ENCODE peak calls at places on chromosomes 2 and 18, in four cellular contexts. Y, T, S and A are unnamed samples.
A peak's percentile ranks its signal among the peaks of the same experiment; 100 is the strongest.

GRCh38 chr18:37532917-37533316 is 32.7 kb downstream of the CELF4 start:
- DNase-seq in Y (no peak), T (no peak), S (no peak), A (no peak)

GRCh38 chr2:44747794-44748193 is 193.7 kb upstream of the SIX3 start:
- DNase-seq in Y (no peak), T (no peak), S (no peak), A (no peak)

GRCh38 chr2:27369471-27370025 is 590 bp downstream of the EIF2B4 start:
- DNase-seq in Y (no peak), T (no peak), S (no peak), A (no peak)

GRCh38 chr18:34971313-34971712 is 69.9 kb upstream of the MAPRE2 start:
- DNase-seq in Y (no peak), T (no peak), S (no peak), A (no peak)

GRCh38 chr18:46050268-46050667 is 21.8 kb downstream of the PSTPIP2 start:
- DNase-seq in Y (no peak), T (no peak), S (no peak), A (no peak)

GRCh38 chr2:233209117-233209977 is 42.1 kb upstream of the ATG16L1 start:
- DNase-seq in Y (no peak), T (no peak), S (no peak), A (no peak)

GRCh38 chr2:70508711-70509462 is 44.7 kb downstream of the TGFA start:
- DNase-seq in Y (no peak), T (no peak), S (no peak), A (no peak)

GRCh38 chr2:207046642-207047213 is 107.4 kb downstream of the CPO start:
- DNase-seq in Y (no peak), T (peak; percentile 12), S (no peak), A (no peak)

GRCh38 chr2:173307287-173307686 is 47.4 kb upstream of the CDCA7 start:
- DNase-seq in Y (no peak), T (peak; percentile 66), S (no peak), A (no peak)

GRCh38 chr18:36461551-36461987 is 164.1 kb downstream of the FHOD3 start:
- DNase-seq in Y (no peak), T (no peak), S (no peak), A (no peak)

GRCh38 chr18:20971886-20972267 is 139.7 kb downstream of the ROCK1 start:
- DNase-seq in Y (no peak), T (peak; percentile 9), S (no peak), A (peak; percentile 31)

DNA sequence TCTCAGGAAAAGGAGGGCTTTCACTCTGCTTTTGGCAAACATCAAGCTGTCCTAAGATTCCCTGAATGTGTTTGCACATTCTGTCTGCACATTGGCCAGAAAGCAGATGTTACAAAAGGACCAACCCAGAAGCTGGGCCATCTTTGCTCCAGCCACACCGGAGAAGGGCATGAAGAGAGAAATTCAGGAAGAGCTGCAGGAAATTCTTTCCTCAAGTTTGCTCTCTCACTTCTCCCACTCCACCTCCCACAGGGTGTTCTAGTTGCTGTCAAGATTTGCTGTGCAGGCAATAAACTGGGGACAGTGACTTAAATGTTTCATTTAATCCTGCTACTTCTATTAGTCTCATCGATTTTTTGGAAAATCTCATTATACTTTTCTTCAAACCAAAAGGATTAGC is 137.7 kb upstream of the UNC80 start:
- DNase-seq in Y (no peak), T (no peak), S (no peak), A (no peak)
- TF ChIP-seq CTCF in Y (no peak), T (no peak), S (no peak), A (no peak)

DNA sequence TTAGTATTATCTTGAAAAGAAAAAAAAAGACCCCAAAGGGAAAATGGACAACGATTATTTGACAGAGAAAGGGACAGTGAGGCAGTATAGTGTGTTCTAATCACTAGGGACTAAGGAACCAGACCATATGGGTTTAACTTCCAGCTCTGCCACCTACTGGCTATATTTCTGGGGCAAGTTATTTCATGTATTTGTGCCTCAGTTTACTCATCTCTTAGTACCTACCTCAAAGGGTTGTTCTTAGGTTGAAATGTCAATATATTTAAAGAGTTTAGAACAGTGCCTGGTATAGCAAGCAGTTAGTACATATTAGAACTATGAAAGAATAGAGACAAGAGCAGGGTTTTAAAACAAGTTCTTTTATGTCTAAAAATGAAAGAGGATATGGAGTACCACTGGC is 42.7 kb downstream of the PRKD3 start:
- DNase-seq in Y (no peak), T (no peak), S (no peak), A (no peak)
- TF ChIP-seq CTCF in Y (no peak), T (no peak), S (no peak), A (no peak)

GRCh38 chr18:59900222-59901128 is 679 bp downstream of the PMAIP1 start:
- DNase-seq in Y (peak; percentile 16), T (peak; percentile 72), S (peak; percentile 36), A (peak; percentile 28)

GRCh38 chr18:59898093-59898492 is 1.7 kb upstream of the PMAIP1 start:
- DNase-seq in Y (no peak), T (no peak), S (no peak), A (no peak)

GRCh38 chr18:59898609-59899297 is 1.0 kb upstream of the PMAIP1 start:
- DNase-seq in Y (no peak), T (peak; percentile 45), S (no peak), A (peak; percentile 4)

GRCh38 chr18:59897321-59897954 is 2.4 kb upstream of the PMAIP1 start:
- DNase-seq in Y (no peak), T (no peak), S (no peak), A (peak; percentile 5)

GRCh38 chr18:59899298-59900221 is at the start of gene PMAIP1:
- DNase-seq in Y (peak; percentile 78), T (peak; percentile 93), S (peak; percentile 85), A (peak; percentile 87)
- TF ChIP-seq CTCF in Y (no peak), T (no peak), S (no peak), A (no peak)

DNA sequence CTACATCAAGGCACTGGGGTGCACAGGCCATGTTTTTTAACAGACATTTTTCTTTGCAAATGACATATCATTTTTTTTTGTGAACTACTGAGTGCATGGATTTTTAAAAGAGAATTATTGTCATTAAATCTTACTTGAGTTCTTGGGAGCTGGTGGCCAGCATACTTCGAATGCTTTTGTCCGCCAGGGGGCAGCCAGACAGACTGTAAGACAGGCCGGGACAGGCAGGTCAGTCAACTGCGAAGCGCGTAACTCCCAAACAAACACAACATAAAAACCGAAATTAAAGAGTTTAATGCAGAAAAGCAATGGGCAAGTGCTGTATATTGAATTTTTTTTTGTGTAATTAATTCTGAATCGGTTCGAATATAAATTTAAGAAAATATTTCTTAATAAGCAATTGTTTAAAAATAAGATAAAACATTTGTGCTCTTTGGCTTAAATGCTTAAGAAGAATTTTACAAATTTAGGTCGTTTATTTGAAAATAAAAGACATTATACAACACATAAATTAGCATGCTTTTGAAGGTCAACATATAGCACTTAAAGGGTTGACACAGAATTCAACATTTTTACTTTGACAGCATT is 142.2 kb upstream of the PXDN start:
- DNase-seq in Y (peak; percentile 26), T (peak; percentile 72), S (peak; percentile 74), A (peak; percentile 79)
- TF ChIP-seq CTCF in Y (peak; percentile 39), T (peak; percentile 57), S (peak; percentile 67), A (peak; percentile 76)

GRCh38 chr2:198322275-198322674 is 517.9 kb downstream of the PLCL1 start:
- DNase-seq in Y (no peak), T (no peak), S (peak; percentile 36), A (peak; percentile 34)
- TF ChIP-seq CTCF in Y (no peak), T (no peak), S (peak; percentile 79), A (peak; percentile 44)

DNA sequence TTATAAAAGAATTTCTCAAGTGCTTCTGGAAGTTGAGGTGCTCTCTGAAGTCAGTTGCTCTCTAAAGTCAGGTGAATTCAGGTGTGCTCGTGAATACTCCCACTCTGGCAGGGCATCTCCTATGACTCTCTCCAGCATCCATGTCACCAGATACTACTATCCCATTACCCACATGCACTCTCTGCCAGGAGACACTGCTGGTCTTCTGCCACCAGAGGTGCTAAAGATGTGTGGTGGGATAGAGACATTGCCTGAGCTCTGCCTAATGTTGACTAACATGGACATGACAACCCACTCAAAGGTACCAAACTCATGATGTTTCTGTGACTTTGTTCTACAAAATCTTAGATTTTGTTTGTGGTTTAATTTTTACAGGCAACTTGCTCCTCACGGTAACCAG is 106.4 kb upstream of the HNRNPA3 start:
- DNase-seq in Y (no peak), T (no peak), S (peak; percentile 8), A (no peak)
- TF ChIP-seq CTCF in Y (no peak), T (peak; percentile 27), S (peak; percentile 33), A (no peak)

GRCh38 chr2:236505071-236505470 is 64.6 kb upstream of the ACKR3 start:
- DNase-seq in Y (no peak), T (no peak), S (no peak), A (no peak)

GRCh38 chr2:236501026-236501425 is 68.6 kb upstream of the ACKR3 start:
- DNase-seq in Y (no peak), T (no peak), S (no peak), A (no peak)

GRCh38 chr2:236501531-236501930 is 68.1 kb upstream of the ACKR3 start:
- DNase-seq in Y (no peak), T (no peak), S (no peak), A (no peak)

GRCh38 chr2:236503583-236503982 is 66.0 kb upstream of the ACKR3 start:
- DNase-seq in Y (no peak), T (no peak), S (no peak), A (no peak)

DNA sequence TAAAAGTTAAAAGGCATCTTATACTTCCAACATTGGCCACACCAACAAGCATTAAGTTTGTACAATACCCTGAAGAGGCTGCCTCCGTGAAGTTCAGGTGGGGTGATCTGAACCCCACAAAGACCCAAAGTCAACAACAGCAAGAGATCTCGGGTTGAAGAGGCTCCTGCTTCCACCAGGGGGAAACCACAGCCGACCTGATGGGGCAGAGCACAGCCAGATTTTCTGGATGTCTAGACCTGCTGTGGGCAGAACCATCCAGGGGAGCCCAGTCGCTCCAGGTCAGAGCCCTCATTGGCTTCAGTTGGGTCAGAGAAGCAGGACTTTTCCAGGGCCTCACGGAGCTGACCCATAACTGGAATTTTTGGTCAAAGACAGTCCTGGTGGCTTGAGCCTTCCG is 66.5 kb upstream of the ACKR3 start:
- DNase-seq in Y (no peak), T (no peak), S (no peak), A (peak; percentile 15)
- TF ChIP-seq CTCF in Y (no peak), T (peak; percentile 43), S (peak; percentile 24), A (no peak)

GRCh38 chr2:113174369-113174735 is 581 bp downstream of the PSD4 start:
- DNase-seq in Y (no peak), T (no peak), S (no peak), A (no peak)

GRCh38 chr2:113176696-113177355 is 3.1 kb downstream of the PSD4 start:
- DNase-seq in Y (no peak), T (no peak), S (no peak), A (no peak)

GRCh38 chr2:113178069-113178468 is 4.3 kb downstream of the PSD4 start:
- DNase-seq in Y (no peak), T (no peak), S (no peak), A (no peak)

GRCh38 chr2:113175101-113175628 is 1.4 kb downstream of the PSD4 start:
- DNase-seq in Y (no peak), T (peak; percentile 89), S (no peak), A (no peak)

GRCh38 chr2:113175736-113176695 is 2.2 kb downstream of the PSD4 start:
- DNase-seq in Y (no peak), T (no peak), S (no peak), A (no peak)
- TF ChIP-seq CTCF in Y (no peak), T (no peak), S (no peak), A (no peak)